ENCODE peak calls at places on chromosomes 2 and 18, in ten cellular contexts. T, R, Q, J, C, S, M, Y, O and I are unnamed samples.

GRCh38 chr2:72089028-72089427 is 58.6 kb downstream of the CYP26B1 start:
- DNase-seq in T (no peak), R (no peak), Q (no peak), J (no peak), C (no peak), S (no peak), M (no peak), Y (no peak), O (no peak), I (no peak)

GRCh38 chr18:63736856-63737255 is 34.1 kb downstream of the SERPINB11 start:
- DNase-seq in T (no peak), R (no peak), Q (no peak), J (no peak), C (no peak), S (no peak), M (peak), Y (no peak), O (no peak), I (no peak)

GRCh38 chr18:76963951-76964350 is 141.6 kb downstream of the ZNF236 start:
- DNase-seq in T (peak), R (no peak), Q (no peak), J (no peak), C (no peak), S (no peak), M (no peak), Y (no peak), O (no peak), I (no peak)

GRCh38 chr18:9719421-9719981 is 11.4 kb downstream of the RAB31 start:
- DNase-seq in T (no peak), R (no peak), Q (no peak), J (no peak), C (no peak), S (no peak), M (peak), Y (peak), O (no peak), I (no peak)

GRCh38 chr2:132670104-132670960 is at the start of gene LYPD1:
- DNase-seq in T (no peak), R (no peak), Q (peak), J (peak), C (peak), S (no peak), M (no peak), Y (peak), O (no peak), I (no peak)

GRCh38 chr2:241049739-241050623 is 51.6 kb downstream of the SNED1 start:
- DNase-seq in T (no peak), R (no peak), Q (peak), J (peak), C (no peak), S (no peak), M (no peak), Y (no peak), O (no peak), I (peak)

GRCh38 chr2:75896779-75897366 is 186.2 kb upstream of the GCFC2 start:
- DNase-seq in T (peak), R (peak), Q (peak), J (peak), C (no peak), S (no peak), M (peak), Y (no peak), O (no peak), I (peak)

GRCh38 chr2:170034596-170034995 is 143.4 kb upstream of the MYO3B start:
- DNase-seq in T (no peak), R (no peak), Q (no peak), J (no peak), C (no peak), S (no peak), M (no peak), Y (no peak), O (no peak), I (no peak)

GRCh38 chr2:39523308-39524044 is 86.4 kb upstream of the MAP4K3 start:
- DNase-seq in T (no peak), R (no peak), Q (no peak), J (no peak), C (no peak), S (no peak), M (peak), Y (peak), O (no peak), I (no peak)